ENCODE peak calls at places on chromosomes 3 and 15, in six cellular contexts. One of them, this sample, is unnamed.

GRCh38 chr3:119403201-119403600 is 60.2 kb downstream of the TMEM39A start:
- DNase-seq in ovary: no peak
- DNase-seq in A549: no peak
- DNase-seq in spleen: no peak
- DNase-seq in heart left ventricle: no peak
- DNase-seq in IMR-90: peak
- DNase-seq in this sample: no peak

GRCh38 chr15:82585072-82585471 is 44.8 kb upstream of the RPS17 start:
- DNase-seq in ovary: no peak
- DNase-seq in A549: no peak
- DNase-seq in spleen: no peak
- DNase-seq in heart left ventricle: no peak
- DNase-seq in IMR-90: peak
- DNase-seq in this sample: no peak

GRCh38 chr3:180265551-180265950 is 228.8 kb upstream of the PEX5L start:
- DNase-seq in ovary: no peak
- DNase-seq in A549: no peak
- DNase-seq in spleen: no peak
- DNase-seq in heart left ventricle: no peak
- DNase-seq in IMR-90: peak
- DNase-seq in this sample: no peak

GRCh38 chr3:106573605-106574004 is 704.8 kb upstream of the CBLB start:
- DNase-seq in ovary: no peak
- DNase-seq in A549: no peak
- DNase-seq in spleen: no peak
- DNase-seq in heart left ventricle: no peak
- DNase-seq in IMR-90: no peak
- DNase-seq in this sample: no peak

GRCh38 chr3:152964901-152965609 is 130.1 kb downstream of the P2RY1 start:
- DNase-seq in ovary: no peak
- DNase-seq in A549: no peak
- DNase-seq in spleen: no peak
- DNase-seq in heart left ventricle: no peak
- DNase-seq in IMR-90: no peak
- DNase-seq in this sample: no peak

GRCh38 chr15:89367485-89368451 is 33.1 kb upstream of the POLG start:
- DNase-seq in ovary: no peak
- DNase-seq in A549: peak
- DNase-seq in spleen: no peak
- DNase-seq in heart left ventricle: no peak
- DNase-seq in IMR-90: no peak
- DNase-seq in this sample: no peak

GRCh38 chr3:99767341-99767740 is 50.3 kb upstream of the CMSS1 start:
- DNase-seq in ovary: no peak
- DNase-seq in A549: no peak
- DNase-seq in spleen: no peak
- DNase-seq in heart left ventricle: no peak
- DNase-seq in IMR-90: no peak
- DNase-seq in this sample: no peak

GRCh38 chr15:64092864-64093626 is 593 bp downstream of the CIAO2A start:
- DNase-seq in ovary: peak
- DNase-seq in A549: peak
- DNase-seq in spleen: peak
- DNase-seq in heart left ventricle: peak
- DNase-seq in IMR-90: peak
- DNase-seq in this sample: no peak

GRCh38 chr3:190158261-190158660 is 37.6 kb upstream of the P3H2 start:
- DNase-seq in ovary: no peak
- DNase-seq in A549: no peak
- DNase-seq in spleen: no peak
- DNase-seq in heart left ventricle: no peak
- DNase-seq in IMR-90: no peak
- DNase-seq in this sample: no peak

GRCh38 chr15:51780636-51781035 is 29.2 kb downstream of the TMOD2 start:
- DNase-seq in ovary: no peak
- DNase-seq in A549: no peak
- DNase-seq in spleen: no peak
- DNase-seq in heart left ventricle: no peak
- DNase-seq in IMR-90: peak
- DNase-seq in this sample: no peak

GRCh38 chr15:38424101-38424552 is 29.8 kb upstream of the FAM98B start:
- DNase-seq in ovary: no peak
- DNase-seq in A549: no peak
- DNase-seq in spleen: no peak
- DNase-seq in heart left ventricle: no peak
- DNase-seq in IMR-90: no peak
- DNase-seq in this sample: no peak

GRCh38 chr15:39578851-39579486 is 1.9 kb upstream of the THBS1 start:
- DNase-seq in ovary: no peak
- DNase-seq in A549: peak
- DNase-seq in spleen: no peak
- DNase-seq in heart left ventricle: no peak
- DNase-seq in IMR-90: peak
- DNase-seq in this sample: peak

GRCh38 chr3:45084820-45085816 is 59.0 kb downstream of the CLEC3B start:
- DNase-seq in ovary: no peak
- DNase-seq in A549: no peak
- DNase-seq in spleen: no peak
- DNase-seq in heart left ventricle: no peak
- DNase-seq in IMR-90: peak
- DNase-seq in this sample: no peak

GRCh38 chr15:88178631-88179030 is 77.9 kb downstream of the NTRK3 start:
- DNase-seq in ovary: no peak
- DNase-seq in A549: no peak
- DNase-seq in spleen: no peak
- DNase-seq in heart left ventricle: no peak
- DNase-seq in IMR-90: no peak
- DNase-seq in this sample: no peak

GRCh38 chr3:4976109-4976508 is 3.1 kb upstream of the BHLHE40 start:
- DNase-seq in ovary: no peak
- DNase-seq in A549: peak
- DNase-seq in spleen: peak
- DNase-seq in heart left ventricle: peak
- DNase-seq in IMR-90: peak
- DNase-seq in this sample: no peak

GRCh38 chr15:88749699-88750098 is 53.5 kb upstream of the ACAN start:
- DNase-seq in ovary: no peak
- DNase-seq in A549: no peak
- DNase-seq in spleen: no peak
- DNase-seq in heart left ventricle: no peak
- DNase-seq in IMR-90: no peak
- DNase-seq in this sample: no peak

GRCh38 chr3:23390446-23390845 is 187.3 kb downstream of the UBE2E2 start:
- DNase-seq in ovary: no peak
- DNase-seq in A549: no peak
- DNase-seq in spleen: no peak
- DNase-seq in heart left ventricle: no peak
- DNase-seq in IMR-90: no peak
- DNase-seq in this sample: no peak

GRCh38 chr3:111998661-111999641 is at the start of gene TAGLN3:
- DNase-seq in ovary: peak
- DNase-seq in A549: no peak
- DNase-seq in spleen: no peak
- DNase-seq in heart left ventricle: no peak
- DNase-seq in IMR-90: no peak
- DNase-seq in this sample: no peak

GRCh38 chr3:141605883-141606282 is 119.1 kb downstream of the RASA2 start:
- DNase-seq in ovary: no peak
- DNase-seq in A549: no peak
- DNase-seq in spleen: no peak
- DNase-seq in heart left ventricle: no peak
- DNase-seq in IMR-90: peak
- DNase-seq in this sample: no peak

GRCh38 chr15:62346168-62346567 is 181.1 kb upstream of the C2CD4B start:
- DNase-seq in ovary: no peak
- DNase-seq in A549: no peak
- DNase-seq in spleen: no peak
- DNase-seq in heart left ventricle: no peak
- DNase-seq in IMR-90: no peak
- DNase-seq in this sample: no peak

GRCh38 chr15:69462030-69462492 is 9.4 kb downstream of the RPLP1 start:
- DNase-seq in ovary: peak
- DNase-seq in A549: no peak
- DNase-seq in spleen: peak
- DNase-seq in heart left ventricle: peak
- DNase-seq in IMR-90: no peak
- DNase-seq in this sample: peak

GRCh38 chr3:42705039-42705767 is 2.6 kb upstream of the HHATL start:
- DNase-seq in ovary: no peak
- DNase-seq in A549: no peak
- DNase-seq in spleen: no peak
- DNase-seq in heart left ventricle: no peak
- DNase-seq in IMR-90: no peak
- DNase-seq in this sample: no peak

DNA sequence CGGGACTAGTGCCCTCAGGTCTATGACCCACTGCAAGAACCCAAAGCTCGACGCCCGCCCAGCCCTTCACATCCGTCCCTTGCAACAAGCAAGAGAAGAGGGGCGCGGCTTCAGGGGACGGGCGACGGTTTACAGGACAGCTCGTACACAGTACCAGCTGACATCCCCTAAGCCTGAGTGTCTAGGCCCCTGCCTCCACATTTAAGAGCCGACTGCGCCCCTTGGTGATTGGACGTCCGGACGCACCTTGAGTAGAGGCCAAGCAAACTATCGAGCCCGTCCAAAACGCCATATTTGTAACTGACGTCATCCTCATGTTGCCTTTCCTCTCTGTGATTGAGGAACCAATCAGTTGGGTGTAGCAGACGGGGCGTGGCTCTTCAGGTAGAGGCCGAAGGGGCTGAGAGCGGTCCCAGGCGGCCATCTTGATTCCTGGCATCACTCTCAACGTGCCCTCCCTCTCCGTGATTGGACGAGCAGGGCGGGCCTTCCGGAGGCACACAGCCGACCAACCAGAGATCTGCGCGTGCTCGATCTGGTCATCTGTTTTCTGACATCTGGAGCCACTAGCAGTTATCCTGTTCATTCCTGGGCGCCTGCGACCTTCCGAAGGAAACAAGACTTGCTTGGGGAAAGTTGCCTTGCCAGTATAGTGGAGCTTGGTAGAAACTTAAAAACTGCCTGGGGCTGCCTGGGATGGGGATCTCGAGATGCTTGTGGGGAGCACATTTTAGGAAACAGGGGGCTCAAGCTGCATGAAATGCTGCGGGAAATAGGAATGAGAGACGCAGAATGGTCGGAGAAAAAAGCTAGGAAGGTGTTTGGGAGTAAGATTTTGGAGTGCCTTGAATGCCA is 4.0 kb upstream of the RPL14 start:
- DNase-seq in ovary: peak
- DNase-seq in A549: peak
- DNase-seq in spleen: peak
- DNase-seq in heart left ventricle: peak
- DNase-seq in IMR-90: peak
- DNase-seq in this sample: peak
- H3K4me3 ChIP-seq in ovary: peak
- H3K4me3 ChIP-seq in A549: peak
- H3K4me3 ChIP-seq in spleen: peak
- H3K4me3 ChIP-seq in heart left ventricle: peak
- H3K4me3 ChIP-seq in IMR-90: peak
- H3K4me3 ChIP-seq in this sample: peak

GRCh38 chr15:41943543-41944312 is 28.6 kb downstream of the EHD4 start:
- DNase-seq in ovary: no peak
- DNase-seq in A549: no peak
- DNase-seq in spleen: no peak
- DNase-seq in heart left ventricle: no peak
- DNase-seq in IMR-90: no peak
- DNase-seq in this sample: no peak
- TF ChIP-seq POLR2A in ovary: no peak
- TF ChIP-seq POLR2A in A549: no peak
- TF ChIP-seq POLR2A in spleen: no peak
- TF ChIP-seq POLR2A in heart left ventricle: no peak
- TF ChIP-seq POLR2A in IMR-90: no peak
- TF ChIP-seq POLR2A in this sample: no peak

GRCh38 chr3:18758047-18758704 is 333.0 kb upstream of the SATB1 start:
- DNase-seq in ovary: no peak
- DNase-seq in A549: peak
- DNase-seq in spleen: no peak
- DNase-seq in heart left ventricle: no peak
- DNase-seq in IMR-90: no peak
- DNase-seq in this sample: no peak
- TF ChIP-seq CTCF in ovary: no peak
- TF ChIP-seq CTCF in A549: peak
- TF ChIP-seq CTCF in spleen: peak
- TF ChIP-seq CTCF in heart left ventricle: peak
- TF ChIP-seq CTCF in IMR-90: no peak
- TF ChIP-seq CTCF in this sample: peak

DNA sequence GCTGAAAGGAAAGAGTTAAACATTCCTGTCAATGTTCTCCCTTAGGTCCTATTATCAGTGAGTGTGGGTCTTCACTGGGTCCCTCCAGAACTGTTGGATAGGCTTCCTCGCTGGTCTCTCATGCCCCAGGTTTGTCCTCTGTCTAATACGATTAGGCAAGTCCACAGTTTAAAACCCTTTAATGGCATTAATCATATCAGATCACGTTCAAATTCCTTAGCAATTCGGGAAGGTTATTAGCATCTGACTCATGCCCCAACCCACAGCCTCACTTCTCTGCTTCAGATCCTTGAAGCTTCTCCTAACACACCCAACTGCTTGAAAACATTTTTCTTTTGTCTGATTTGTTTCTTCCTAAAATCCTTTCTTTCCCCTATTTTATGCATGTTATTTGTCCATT is 224.3 kb upstream of the ATP10A start:
- DNase-seq in ovary: no peak
- DNase-seq in A549: no peak
- DNase-seq in spleen: no peak
- DNase-seq in heart left ventricle: no peak
- DNase-seq in IMR-90: peak
- DNase-seq in this sample: no peak
- H3K4me3 ChIP-seq in ovary: no peak
- H3K4me3 ChIP-seq in A549: no peak
- H3K4me3 ChIP-seq in spleen: no peak
- H3K4me3 ChIP-seq in heart left ventricle: no peak
- H3K4me3 ChIP-seq in IMR-90: no peak
- H3K4me3 ChIP-seq in this sample: no peak

GRCh38 chr3:19799887-19800286 is 134.1 kb downstream of the EFHB start:
- DNase-seq in ovary: no peak
- DNase-seq in A549: no peak
- DNase-seq in spleen: no peak
- DNase-seq in heart left ventricle: no peak
- DNase-seq in IMR-90: no peak
- DNase-seq in this sample: no peak
- TF ChIP-seq POLR2A in ovary: no peak
- TF ChIP-seq POLR2A in A549: no peak
- TF ChIP-seq POLR2A in spleen: no peak
- TF ChIP-seq POLR2A in heart left ventricle: no peak
- TF ChIP-seq POLR2A in IMR-90: no peak
- TF ChIP-seq POLR2A in this sample: no peak

This sample was measured in sigmoid colon.